ENCODE peak calls at places on chromosomes 12 and 14, in four cellular contexts. One of them, this sample, is unnamed.
A peak's percentile ranks its signal among the peaks of the same experiment; 100 is the strongest.

GRCh38 chr14:31550589-31550988 is 10.6 kb upstream of the NUBPL start:
- DNase-seq in A549: no peak
- DNase-seq in K562: no peak
- DNase-seq in HepG2: no peak
- DNase-seq in this sample: no peak

GRCh38 chr12:109888179-109889020 is 8.1 kb upstream of the GLTP start:
- DNase-seq in A549: peak; percentile 66
- DNase-seq in K562: no peak
- DNase-seq in HepG2: no peak
- DNase-seq in this sample: peak; percentile 45

GRCh38 chr12:122097641-122098364 is 19.2 kb downstream of the MLXIP start:
- DNase-seq in A549: peak; percentile 56
- DNase-seq in K562: peak; percentile 92
- DNase-seq in HepG2: peak; percentile 46
- DNase-seq in this sample: no peak

GRCh38 chr12:121522962-121523361 is 57.9 kb downstream of the KDM2B start:
- DNase-seq in A549: no peak
- DNase-seq in K562: no peak
- DNase-seq in HepG2: no peak
- DNase-seq in this sample: peak; percentile 69

GRCh38 chr12:132154941-132155770 is 10.9 kb downstream of the NOC4L start:
- DNase-seq in A549: no peak
- DNase-seq in K562: no peak
- DNase-seq in HepG2: no peak
- DNase-seq in this sample: no peak

GRCh38 chr14:101235042-101235871 is 326.0 kb upstream of the DIO3 start:
- DNase-seq in A549: peak; percentile 78
- DNase-seq in K562: peak; percentile 74
- DNase-seq in HepG2: peak; percentile 47
- DNase-seq in this sample: no peak

GRCh38 chr12:6202331-6202730 is 2.1 kb downstream of the CD9 start:
- DNase-seq in A549: no peak
- DNase-seq in K562: no peak
- DNase-seq in HepG2: no peak
- DNase-seq in this sample: no peak

GRCh38 chr12:49328816-49329215 is 5.8 kb downstream of the TROAP start:
- DNase-seq in A549: no peak
- DNase-seq in K562: no peak
- DNase-seq in HepG2: no peak
- DNase-seq in this sample: no peak

GRCh38 chr12:64694130-64695078 is 64.8 kb downstream of the GNS start:
- DNase-seq in A549: no peak
- DNase-seq in K562: peak; percentile 51
- DNase-seq in HepG2: no peak
- DNase-seq in this sample: no peak

GRCh38 chr14:36507847-36508417 is 12.1 kb downstream of the NKX2-1 start:
- DNase-seq in A549: no peak
- DNase-seq in K562: no peak
- DNase-seq in HepG2: no peak
- DNase-seq in this sample: no peak

GRCh38 chr14:54175298-54175942 is 218.8 kb upstream of the BMP4 start:
- DNase-seq in A549: peak; percentile 55
- DNase-seq in K562: peak; percentile 41
- DNase-seq in HepG2: peak; percentile 89
- DNase-seq in this sample: peak; percentile 16

GRCh38 chr12:47067778-47068431 is 11.5 kb upstream of the PCED1B start:
- DNase-seq in A549: no peak
- DNase-seq in K562: no peak
- DNase-seq in HepG2: no peak
- DNase-seq in this sample: no peak

GRCh38 chr12:86931714-86932113 is 675.5 kb upstream of the MGAT4C start:
- DNase-seq in A549: no peak
- DNase-seq in K562: no peak
- DNase-seq in HepG2: no peak
- DNase-seq in this sample: no peak

GRCh38 chr12:8493084-8493483 is 20.2 kb upstream of the CLEC4D start:
- DNase-seq in A549: no peak
- DNase-seq in K562: no peak
- DNase-seq in HepG2: no peak
- DNase-seq in this sample: peak; percentile 72

GRCh38 chr14:101584049-101584859 is 23.0 kb downstream of the DIO3 start:
- DNase-seq in A549: no peak
- DNase-seq in K562: peak; percentile 86
- DNase-seq in HepG2: no peak
- DNase-seq in this sample: no peak

GRCh38 chr14:105014631-105015030 is 6.3 kb downstream of the CDCA4 start:
- DNase-seq in A549: no peak
- DNase-seq in K562: no peak
- DNase-seq in HepG2: no peak
- DNase-seq in this sample: no peak
- H3K4me1 ChIP-seq in A549: peaks cover 72% of the 10 kb centered on the region
- H3K4me1 ChIP-seq in K562: peaks cover 36% of the 10 kb centered on the region
- H3K4me1 ChIP-seq in HepG2: peaks cover 59% of the 10 kb centered on the region
- H3K4me1 ChIP-seq in this sample: peaks cover 24% of the 10 kb centered on the region

DNA sequence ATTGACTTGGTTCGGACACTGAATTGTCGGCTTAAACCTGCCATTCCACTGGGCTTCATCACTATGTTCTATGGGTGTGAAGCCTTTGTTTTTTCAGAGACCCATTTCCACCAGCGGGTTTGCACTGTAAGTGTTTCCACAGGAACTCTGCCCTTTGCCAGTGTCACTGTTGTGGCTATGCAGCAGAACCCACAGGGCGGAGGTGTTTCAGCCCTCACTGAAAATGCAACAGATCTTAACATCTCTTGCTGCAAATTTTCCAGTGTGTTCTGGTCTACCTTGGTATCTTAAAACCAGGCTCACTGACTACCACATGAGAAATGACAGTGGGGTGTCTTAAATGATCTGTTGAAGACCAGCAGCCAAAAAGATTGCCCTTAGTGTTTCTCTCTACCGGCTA is 21.1 kb downstream of the PRKCH start:
- DNase-seq in A549: no peak
- DNase-seq in K562: no peak
- DNase-seq in HepG2: no peak
- DNase-seq in this sample: peak; percentile 67
- TF ChIP-seq MYC in A549: no peak
- TF ChIP-seq MYC in K562: no peak
- TF ChIP-seq MYC in HepG2: no peak
- TF ChIP-seq MYC in this sample: no peak

GRCh38 chr12:71849109-71849851 is 9.7 kb downstream of the TBC1D15 start:
- DNase-seq in A549: no peak
- DNase-seq in K562: no peak
- DNase-seq in HepG2: no peak
- DNase-seq in this sample: no peak

GRCh38 chr12:71848212-71848611 is 8.7 kb downstream of the TBC1D15 start:
- DNase-seq in A549: no peak
- DNase-seq in K562: no peak
- DNase-seq in HepG2: no peak
- DNase-seq in this sample: no peak

GRCh38 chr12:71846322-71846940 is 6.9 kb downstream of the TBC1D15 start:
- DNase-seq in A549: no peak
- DNase-seq in K562: peak; percentile 15
- DNase-seq in HepG2: peak; percentile 33
- DNase-seq in this sample: no peak
- TF ChIP-seq JUNB in A549: no peak
- TF ChIP-seq JUNB in K562: no peak
- TF ChIP-seq JUNB in HepG2: no peak
- TF ChIP-seq JUNB in this sample: no peak

DNA sequence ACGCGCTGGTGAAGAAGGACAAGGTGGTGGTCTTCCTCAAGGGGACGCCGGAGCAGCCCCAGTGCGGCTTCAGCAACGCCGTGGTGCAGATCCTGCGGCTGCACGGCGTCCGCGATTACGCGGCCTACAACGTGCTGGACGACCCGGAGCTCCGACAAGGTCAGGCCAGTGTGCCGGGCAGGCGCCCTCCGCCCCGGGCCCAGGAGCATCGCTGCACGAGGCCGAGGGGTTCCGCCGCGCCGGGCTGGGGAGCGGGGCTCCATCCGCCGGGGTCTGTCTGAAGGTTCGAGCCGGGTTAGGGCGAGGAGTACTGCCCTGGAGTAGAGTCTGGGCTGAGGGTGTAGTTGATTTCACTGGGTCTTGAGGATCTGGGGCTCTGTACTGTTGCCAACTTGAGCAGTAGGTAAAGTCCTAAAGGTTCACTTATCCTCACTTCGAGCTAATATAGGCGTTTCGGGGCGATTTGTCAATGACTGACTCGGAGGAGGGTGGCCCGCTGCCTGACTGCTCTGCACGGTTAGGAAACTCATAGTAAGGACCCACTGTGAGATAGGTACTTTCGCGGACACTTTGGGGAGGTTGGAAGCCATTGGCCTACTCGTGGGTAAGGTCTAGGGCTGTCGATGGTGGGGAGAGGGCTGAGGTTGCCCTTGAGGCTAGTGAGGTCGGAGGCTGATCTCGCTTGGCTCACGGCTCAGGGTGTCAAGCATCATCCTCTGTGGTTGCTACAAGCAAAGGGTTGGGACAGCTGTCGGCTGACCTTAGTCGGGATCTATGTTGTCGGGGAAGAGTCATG is 574 bp downstream of the GLRX5 start:
- DNase-seq in A549: no peak
- DNase-seq in K562: no peak
- DNase-seq in HepG2: no peak
- DNase-seq in this sample: no peak
- H3K4me1 ChIP-seq in A549: peaks cover 40% of the 10 kb centered on the region
- H3K4me1 ChIP-seq in K562: peaks cover 12% of the 10 kb centered on the region
- H3K4me1 ChIP-seq in HepG2: peaks cover 47% of the 10 kb centered on the region
- H3K4me1 ChIP-seq in this sample: peaks cover 8% of the 10 kb centered on the region

GRCh38 chr14:59199205-59199604 is 10.7 kb downstream of the DAAM1 start:
- DNase-seq in A549: no peak
- DNase-seq in K562: no peak
- DNase-seq in HepG2: no peak
- DNase-seq in this sample: no peak
- TF ChIP-seq MYC in A549: no peak
- TF ChIP-seq MYC in K562: no peak
- TF ChIP-seq MYC in HepG2: no peak
- TF ChIP-seq MYC in this sample: no peak

GRCh38 chr12:21940972-21941521 is at the start of gene ABCC9:
- DNase-seq in A549: no peak
- DNase-seq in K562: peak; percentile 11
- DNase-seq in HepG2: no peak
- DNase-seq in this sample: no peak
- TF ChIP-seq JUNB in A549: no peak
- TF ChIP-seq JUNB in K562: no peak
- TF ChIP-seq JUNB in HepG2: no peak
- TF ChIP-seq JUNB in this sample: no peak

GRCh38 chr12:27193106-27193505 is 51.0 kb upstream of the STK38L start:
- DNase-seq in A549: no peak
- DNase-seq in K562: no peak
- DNase-seq in HepG2: no peak
- DNase-seq in this sample: no peak
- H3K4me1 ChIP-seq in A549: peaks cover 28% of the 10 kb centered on the region
- H3K4me1 ChIP-seq in K562: no peaks in the 10 kb centered on the region
- H3K4me1 ChIP-seq in HepG2: no peaks in the 10 kb centered on the region
- H3K4me1 ChIP-seq in this sample: no peaks in the 10 kb centered on the region

DNA sequence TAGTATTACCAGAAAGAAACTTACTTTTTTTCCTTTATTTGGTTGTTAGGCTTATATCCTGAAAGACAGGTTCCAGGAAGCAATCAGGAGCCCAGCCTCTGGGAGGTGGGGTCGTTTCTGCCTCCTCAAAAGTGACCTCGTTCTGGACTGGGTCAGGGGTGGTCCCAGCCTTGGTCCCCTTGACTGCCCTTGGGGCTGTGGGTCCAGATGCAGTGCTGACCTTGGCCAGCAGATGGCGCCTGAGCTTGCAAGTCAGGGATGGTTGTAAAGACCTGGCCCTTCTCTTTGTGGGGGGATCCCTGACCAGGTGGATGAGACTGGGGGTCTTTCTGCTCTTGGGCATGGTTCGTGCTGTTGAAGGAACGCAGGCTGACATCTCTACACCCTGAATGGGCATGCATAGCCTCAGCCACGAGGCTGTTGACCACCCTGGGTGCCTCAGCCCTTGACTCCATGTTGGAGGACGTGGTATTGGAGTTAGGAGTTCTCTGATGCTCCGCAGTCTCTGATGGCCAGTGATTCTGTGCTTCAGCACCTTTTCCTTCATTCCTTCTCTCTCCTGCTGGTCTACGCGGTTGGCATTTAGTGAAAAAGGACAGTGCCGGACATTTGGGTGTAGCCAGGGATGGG is 62.4 kb downstream of the ADCK1 start:
- DNase-seq in A549: peak; percentile 79
- DNase-seq in K562: peak; percentile 77
- DNase-seq in HepG2: peak; percentile 46
- DNase-seq in this sample: peak; percentile 12
- TF ChIP-seq MYC in A549: no peak
- TF ChIP-seq MYC in K562: no peak
- TF ChIP-seq MYC in HepG2: no peak
- TF ChIP-seq MYC in this sample: no peak

DNA sequence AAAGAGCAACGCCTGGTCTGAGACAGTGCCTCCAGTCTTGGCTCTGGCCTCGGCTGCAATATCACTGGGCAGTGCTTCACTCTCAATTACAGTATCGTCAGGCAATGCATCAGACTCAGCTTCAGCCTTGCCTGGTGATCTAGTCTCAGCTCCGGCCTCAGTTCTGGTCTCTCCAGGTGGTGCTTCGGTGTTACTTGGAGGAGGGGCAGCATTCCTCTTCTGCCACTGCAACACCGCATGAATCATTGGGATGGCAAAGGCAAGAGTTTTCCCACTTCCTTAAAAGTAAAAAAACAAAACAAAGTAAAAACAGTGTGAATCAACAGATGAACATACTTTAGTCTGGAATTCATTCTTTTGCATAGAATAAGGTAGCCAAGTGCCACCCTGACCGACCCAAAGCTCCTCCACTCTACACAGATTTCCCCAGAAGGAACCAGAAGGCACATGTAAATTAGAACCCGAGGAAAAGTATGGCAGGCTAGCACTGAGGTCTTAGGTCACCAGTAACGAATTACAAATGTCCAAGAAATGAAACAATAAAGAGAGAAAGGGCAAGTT is 18.6 kb downstream of the DDX24 start:
- DNase-seq in A549: no peak
- DNase-seq in K562: no peak
- DNase-seq in HepG2: no peak
- DNase-seq in this sample: no peak
- TF ChIP-seq JUNB in A549: no peak
- TF ChIP-seq JUNB in K562: no peak
- TF ChIP-seq JUNB in HepG2: no peak
- TF ChIP-seq JUNB in this sample: no peak

This sample was measured in GM12878.